ENCODE peak calls at places on chromosome 17, in six cellular contexts. O, J, F, U, S and I are unnamed samples.

GRCh38 chr17:42578282-42578869 is 847 bp upstream of the PSMC3IP start:
- DNase-seq in F (peak), U (peak), O (peak), J (peak), S (peak), I (peak)

GRCh38 chr17:78289004-78289403 is 57.6 kb downstream of the TMEM235 start:
- DNase-seq in O (no peak), S (no peak), F (no peak), U (no peak), J (no peak), I (no peak)

GRCh38 chr17:682150-682549 is 32.5 kb downstream of the VPS53 start:
- DNase-seq in U (no peak), S (no peak), J (no peak), F (no peak), O (peak), I (no peak)

GRCh38 chr17:41792835-41793748 is 6.6 kb upstream of the JUP start:
- DNase-seq in O (peak), F (no peak), J (peak), S (peak), U (peak), I (peak)

GRCh38 chr17:49012893-49013255 is 15.7 kb downstream of the IGF2BP1 start:
- DNase-seq in U (no peak), J (no peak), S (no peak), F (no peak), O (peak), I (no peak)

GRCh38 chr17:41864498-41864836 is 756 bp downstream of the KLHL11 start:
- DNase-seq in S (no peak), J (no peak), O (peak), U (no peak), F (no peak), I (no peak)

GRCh38 chr17:40062347-40063033 is at the start of gene THRA:
- DNase-seq in F (peak), J (no peak), U (peak), S (no peak), O (peak), I (peak)

GRCh38 chr17:50719924-50720805 is 762 bp downstream of the LUC7L3 start:
- DNase-seq in S (no peak), U (no peak), O (no peak), J (no peak), F (no peak), I (no peak)

GRCh38 chr17:55354941-55355340 is 66.7 kb downstream of the MMD start:
- DNase-seq in S (no peak), J (no peak), O (no peak), F (no peak), U (no peak), I (no peak)

GRCh38 chr17:64459284-64459747 is 10.4 kb downstream of the MILR1 start:
- DNase-seq in F (no peak), O (no peak), J (peak), S (peak), U (no peak), I (peak)

GRCh38 chr17:80935526-80935925 is 56.1 kb upstream of the CHMP6 start:
- DNase-seq in O (no peak), U (no peak), S (no peak), J (no peak), F (no peak), I (no peak)

GRCh38 chr17:82229686-82230626 is 1.1 kb downstream of the SLC16A3 start:
- DNase-seq in S (no peak), U (no peak), O (peak), F (no peak), J (peak), I (no peak)

GRCh38 chr17:79630120-79630519 is 19.3 kb upstream of the RBFOX3 start:
- DNase-seq in O (no peak), F (no peak), U (no peak), S (no peak), J (peak), I (no peak)

GRCh38 chr17:82046903-82047302 is 4.7 kb downstream of the RFNG start:
- DNase-seq in O (no peak), U (no peak), F (no peak), J (no peak), S (no peak), I (no peak)

GRCh38 chr17:66468241-66469087 is 166.1 kb downstream of the PRKCA start:
- DNase-seq in O (no peak), J (peak), S (peak), U (peak), F (no peak), I (peak)

GRCh38 chr17:50397919-50398285 is 579 bp upstream of the LRRC59 start:
- DNase-seq in S (no peak), J (no peak), F (no peak), O (no peak), U (peak), I (no peak)

GRCh38 chr17:51270675-51271074 is 10.3 kb downstream of the UTP18 start:
- DNase-seq in O (no peak), S (no peak), J (no peak), U (no peak), F (no peak), I (no peak)

GRCh38 chr17:75827291-75828050 is 16.7 kb downstream of the UNC13D start:
- DNase-seq in J (peak), F (peak), S (peak), U (peak), O (peak), I (peak)

GRCh38 chr17:73284339-73284738 is 22.7 kb upstream of the CPSF4L start:
- DNase-seq in F (no peak), J (no peak), S (no peak), U (no peak), O (peak), I (no peak)

DNA sequence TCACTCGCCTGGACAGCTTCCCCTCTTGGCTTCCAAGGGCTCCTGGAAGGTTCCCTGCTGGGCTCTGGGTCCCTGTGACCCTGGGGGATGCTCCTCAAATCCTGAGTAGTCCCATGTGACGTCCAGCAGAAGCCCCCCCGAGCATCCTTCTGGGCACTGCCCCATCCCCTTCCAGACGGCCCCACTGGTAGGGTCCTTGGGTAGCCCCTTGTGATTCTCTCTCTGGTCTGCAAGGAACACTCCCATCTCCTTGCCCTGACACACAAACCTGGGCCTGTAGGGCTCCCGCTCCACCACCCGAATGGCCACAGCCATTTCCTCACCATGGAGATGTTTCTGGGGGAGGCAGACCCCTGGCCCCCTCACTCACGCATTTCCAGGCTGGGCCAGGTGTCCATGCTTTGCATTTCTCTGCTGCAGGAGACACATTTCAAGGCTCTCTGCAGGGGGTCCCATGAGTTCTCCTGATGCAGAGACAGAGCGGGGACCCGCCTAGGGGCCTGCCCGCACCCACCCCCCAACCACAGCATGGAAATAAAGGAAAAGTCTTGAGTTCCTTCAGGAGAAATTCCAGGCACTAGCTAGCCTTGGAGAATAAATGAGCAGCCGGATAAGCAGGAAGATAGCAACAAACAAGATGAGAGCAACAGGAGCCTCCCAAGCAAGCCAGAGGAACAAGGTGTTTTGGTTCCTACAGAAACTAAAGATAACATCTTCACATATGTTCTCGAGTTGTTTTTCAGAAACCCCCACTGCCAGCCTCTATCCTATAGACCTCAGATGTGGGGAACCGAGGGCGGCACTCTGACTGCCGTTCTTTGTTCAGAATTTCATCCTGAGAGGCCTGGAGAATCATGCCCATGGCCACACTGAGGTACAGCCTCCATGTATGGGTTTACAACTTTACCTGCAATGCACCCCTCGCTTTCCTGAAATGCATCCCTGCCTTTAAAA is 128.8 kb downstream of the MGAT5B start:
- DNase-seq in U (no peak), O (no peak), J (no peak), S (no peak), F (peak), I (no peak)
- H3K4me2 ChIP-seq in U (no peak), O (no peak), J (no peak), S (no peak), F (peak), I (no peak)

GRCh38 chr17:9809409-9809808 is 12.5 kb downstream of the GSG1L2 start:
- DNase-seq in S (no peak), J (no peak), U (no peak), F (no peak), O (no peak), I (no peak)
- H3K4me2 ChIP-seq in S (no peak), J (no peak), U (no peak), F (no peak), O (no peak), I (no peak)

DNA sequence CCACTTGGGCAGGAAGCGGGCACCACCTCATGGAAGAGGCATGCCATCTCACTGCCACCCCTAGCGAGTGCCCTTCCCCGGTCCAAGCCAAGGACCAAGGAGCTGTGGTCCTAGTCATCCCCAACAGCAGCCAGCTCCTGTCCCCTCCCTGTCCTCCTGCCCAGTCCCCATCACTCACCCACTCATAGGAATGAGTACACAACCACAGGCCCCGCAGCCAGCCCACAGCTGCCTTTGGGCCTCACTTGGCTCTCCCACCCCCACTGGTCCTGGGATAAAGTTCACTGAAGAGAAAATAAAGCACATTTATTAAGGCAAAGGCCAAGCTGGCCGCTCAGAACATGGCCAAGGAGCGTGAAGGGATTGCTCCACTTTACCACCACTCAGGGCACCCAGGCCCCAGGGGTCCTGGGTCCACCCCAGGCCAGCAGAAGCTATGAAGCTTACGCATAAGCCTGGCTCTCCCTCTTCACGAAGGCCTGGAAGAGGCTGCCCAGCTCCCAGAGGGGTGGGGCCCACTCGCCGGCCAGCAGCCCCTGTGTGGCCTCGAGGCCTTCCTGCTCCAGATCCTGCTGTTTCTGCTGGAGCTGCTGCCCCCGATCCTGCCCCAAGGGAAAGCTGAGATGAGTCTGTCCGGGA is 3.6 kb downstream of the SCRN2 start:
- DNase-seq in S (peak), F (no peak), U (no peak), J (no peak), O (no peak), I (no peak)
- H3K4me2 ChIP-seq in S (no peak), F (no peak), U (no peak), J (no peak), O (no peak), I (no peak)

GRCh38 chr17:36008998-36009665 is 7.8 kb upstream of the CCL15 start:
- DNase-seq in J (peak), U (peak), S (no peak), O (no peak), F (peak), I (no peak)
- H3K4me2 ChIP-seq in J (no peak), U (no peak), S (no peak), O (no peak), F (no peak), I (no peak)

GRCh38 chr17:74603746-74604145 is 11.7 kb upstream of the CD300LD start:
- DNase-seq in F (peak), O (peak), J (no peak), S (no peak), U (no peak), I (no peak)

GRCh38 chr17:74605361-74605760 is 13.3 kb upstream of the CD300LD start:
- DNase-seq in O (no peak), S (peak), F (no peak), U (no peak), J (peak), I (peak)

GRCh38 chr17:74604748-74605147 is 12.7 kb upstream of the CD300LD start:
- DNase-seq in U (no peak), S (no peak), O (no peak), F (no peak), J (no peak), I (no peak)

GRCh38 chr17:74603032-74603635 is 11.1 kb upstream of the CD300LD start:
- DNase-seq in O (no peak), U (no peak), F (no peak), J (no peak), S (no peak), I (no peak)

GRCh38 chr17:74604200-74604599 is 12.1 kb upstream of the CD300LD start:
- DNase-seq in U (no peak), O (no peak), S (no peak), F (peak), J (no peak), I (no peak)
- H3K4me2 ChIP-seq in U (no peak), O (no peak), S (no peak), F (peak), J (no peak), I (no peak)

GRCh38 chr17:2684549-2684948 is 27.0 kb downstream of the CLUH start:
- DNase-seq in S (no peak), J (no peak), F (no peak), U (no peak), O (peak), I (no peak)
- H3K4me2 ChIP-seq in S (no peak), J (no peak), F (no peak), U (no peak), O (no peak), I (no peak)

DNA sequence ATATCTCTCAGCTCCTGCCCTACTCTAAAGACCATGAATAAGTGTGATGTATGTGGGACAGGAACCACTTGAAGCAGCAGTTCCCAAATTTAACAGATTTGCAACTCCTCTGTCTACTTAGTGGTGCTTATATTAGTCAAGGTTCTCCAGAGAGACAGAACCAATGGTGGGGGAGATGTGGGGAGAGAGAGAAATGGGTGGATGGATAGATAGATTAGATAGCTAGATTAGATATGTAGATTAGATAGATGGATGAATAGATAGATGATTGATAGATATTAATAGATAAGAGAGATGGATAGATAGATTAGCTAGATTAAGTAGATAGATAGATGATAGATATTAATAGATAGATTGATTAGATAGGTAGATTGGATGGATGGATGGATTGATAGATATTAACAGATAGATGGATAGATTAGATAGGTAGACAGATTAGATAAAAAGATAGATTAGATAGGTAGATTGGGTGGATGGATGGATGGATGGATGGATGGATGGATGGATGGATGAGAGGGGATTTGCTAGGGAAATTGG is 154.0 kb upstream of the NOL11 start:
- DNase-seq in U (no peak), O (no peak), S (no peak), J (no peak), F (no peak), I (no peak)
- H3K4me2 ChIP-seq in U (no peak), O (no peak), S (no peak), J (no peak), F (no peak), I (no peak)

DNA sequence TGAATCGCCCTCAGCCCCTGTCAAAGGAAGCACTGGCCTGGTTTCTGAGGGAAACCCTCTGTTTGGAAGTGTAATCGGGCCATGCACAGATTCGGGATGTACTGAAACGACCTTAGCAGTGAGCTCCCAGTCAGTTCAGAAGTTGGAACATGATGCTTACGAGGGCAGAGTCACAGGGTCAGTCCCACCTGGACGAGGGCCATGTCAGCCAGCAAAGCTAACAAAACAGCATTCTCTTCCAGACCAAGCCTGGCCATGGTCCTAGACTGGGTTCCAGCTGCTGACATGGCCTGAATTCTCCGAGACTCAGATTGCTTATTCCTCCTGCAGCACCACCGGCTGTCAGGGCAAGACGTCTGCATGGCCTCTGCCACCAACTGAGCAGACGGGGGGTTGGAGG is 192.2 kb upstream of the WSCD1 start:
- DNase-seq in S (no peak), U (no peak), J (no peak), F (no peak), O (no peak), I (no peak)
- H3K4me2 ChIP-seq in S (no peak), U (no peak), J (no peak), F (no peak), O (no peak), I (no peak)

DNA sequence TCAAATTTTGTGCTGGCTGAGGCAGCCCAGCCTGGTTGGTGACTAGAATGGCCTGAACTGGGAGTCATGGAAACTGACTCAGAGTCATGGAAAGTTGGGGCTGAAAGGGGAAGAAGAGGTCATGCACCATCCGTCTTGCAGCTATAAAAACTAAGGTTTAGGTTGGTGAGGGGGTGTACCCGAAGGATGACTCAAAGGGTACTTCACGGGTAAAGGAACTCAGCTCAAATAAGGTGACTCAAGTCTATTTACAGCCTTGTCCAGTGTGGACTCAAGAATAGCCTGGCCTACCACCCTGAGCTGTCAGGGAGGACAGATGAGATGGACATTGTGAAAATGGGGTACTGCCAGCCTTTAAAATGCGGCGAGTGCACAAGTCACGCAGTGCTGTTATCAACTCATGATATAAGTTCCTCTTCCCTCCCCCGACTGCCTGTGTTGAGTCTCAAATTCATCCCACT is 18.6 kb downstream of the CD300LB start:
- DNase-seq in U (no peak), J (peak), F (no peak), O (no peak), S (peak), I (no peak)
- H3K4me2 ChIP-seq in U (no peak), J (no peak), F (no peak), O (no peak), S (no peak), I (no peak)